ENCODE peak calls at places on chromosomes 5 and 9, in seven cellular contexts. K, N, C, E, P, S and R are unnamed samples.

GRCh38 chr5:83470920-83471404 is 582 bp upstream of the VCAN start:
- DNase-seq in K (no peak), N (no peak), C (no peak), E (no peak), P (no peak), S (no peak), R (no peak)

GRCh38 chr9:124834586-124834985 is 18.7 kb upstream of the WDR38 start:
- DNase-seq in K (peak), N (no peak), C (no peak), E (peak), P (no peak), S (no peak), R (no peak)

GRCh38 chr9:21334603-21334968 is 618 bp downstream of the KLHL9 start:
- DNase-seq in K (no peak), N (no peak), C (no peak), E (no peak), P (no peak), S (no peak), R (no peak)

GRCh38 chr9:21470126-21470525 is 12.0 kb downstream of the IFNE start:
- DNase-seq in K (no peak), N (no peak), C (no peak), E (no peak), P (no peak), S (no peak), R (no peak)

GRCh38 chr9:22049411-22049810 is 40.3 kb upstream of the CDKN2B start:
- DNase-seq in K (no peak), N (no peak), C (no peak), E (no peak), P (no peak), S (no peak), R (no peak)

GRCh38 chr5:12022444-12022843 is 118.2 kb upstream of the CTNND2 start:
- DNase-seq in K (no peak), N (no peak), C (no peak), E (no peak), P (no peak), S (no peak), R (no peak)

GRCh38 chr5:87094347-87094746 is 173.3 kb upstream of the RASA1 start:
- DNase-seq in K (no peak), N (no peak), C (no peak), E (no peak), P (no peak), S (no peak), R (no peak)

GRCh38 chr9:130872912-130873503 is 23.6 kb downstream of the QRFP start:
- DNase-seq in K (no peak), N (peak), C (no peak), E (no peak), P (no peak), S (no peak), R (no peak)

GRCh38 chr9:78685471-78685870 is 388.5 kb downstream of the PSAT1 start:
- DNase-seq in K (no peak), N (no peak), C (no peak), E (no peak), P (no peak), S (no peak), R (no peak)

GRCh38 chr5:36723921-36724320 is 117.5 kb downstream of the SLC1A3 start:
- DNase-seq in K (no peak), N (no peak), C (no peak), E (no peak), P (no peak), S (peak), R (peak)

GRCh38 chr5:9054821-9055589 is 490.9 kb downstream of the SEMA5A start:
- DNase-seq in K (no peak), N (no peak), C (no peak), E (no peak), P (no peak), S (no peak), R (no peak)

GRCh38 chr5:114789773-114790402 is 379.8 kb downstream of the TRIM36 start:
- DNase-seq in K (no peak), N (no peak), C (no peak), E (peak), P (no peak), S (peak), R (no peak)

GRCh38 chr9:133402689-133403088 is 15.1 kb downstream of the REXO4 start:
- DNase-seq in K (no peak), N (no peak), C (no peak), E (no peak), P (no peak), S (no peak), R (no peak)

GRCh38 chr9:134627417-134628353 is 13.9 kb upstream of the COL5A1 start:
- DNase-seq in K (no peak), N (peak), C (no peak), E (no peak), P (no peak), S (no peak), R (no peak)

GRCh38 chr9:127968717-127969383 is 11.9 kb downstream of the EEIG1 start:
- DNase-seq in K (peak), N (peak), C (peak), E (peak), P (no peak), S (no peak), R (no peak)

GRCh38 chr5:83917261-83917908 is 196.7 kb upstream of the HAPLN1 start:
- DNase-seq in K (no peak), N (no peak), C (no peak), E (no peak), P (no peak), S (no peak), R (no peak)

GRCh38 chr9:123658792-123659191 is 271.1 kb downstream of the DENND1A start:
- DNase-seq in K (no peak), N (no peak), C (no peak), E (no peak), P (no peak), S (peak), R (no peak)

GRCh38 chr9:99807276-99807852 is 14.3 kb upstream of the NR4A3 start:
- DNase-seq in K (peak), N (peak), C (no peak), E (peak), P (no peak), S (peak), R (no peak)

GRCh38 chr5:71482132-71482531 is 26.7 kb downstream of the BDP1 start:
- DNase-seq in K (no peak), N (no peak), C (no peak), E (peak), P (no peak), S (no peak), R (no peak)

GRCh38 chr9:78091736-78092135 is 60.1 kb upstream of the GNAQ start:
- DNase-seq in K (no peak), N (no peak), C (no peak), E (no peak), P (no peak), S (no peak), R (no peak)

GRCh38 chr5:1246711-1247431 is 21.7 kb downstream of the SLC6A18 start:
- DNase-seq in K (no peak), N (peak), C (no peak), E (no peak), P (no peak), S (peak), R (no peak)

GRCh38 chr9:91023741-91024140 is 222.1 kb downstream of the SYK start:
- DNase-seq in K (no peak), N (no peak), C (no peak), E (no peak), P (no peak), S (no peak), R (no peak)